ENCODE peak calls at places on chromosomes 12 and 14, in four cellular contexts. One of them, this sample, is unnamed.

GRCh38 chr14:86683525-86683924 is 1153.6 kb downstream of the FLRT2 start:
- DNase-seq in lower leg skin: no peak
- DNase-seq in D721Med: no peak
- DNase-seq in brain microvascular endothelial cell: no peak
- DNase-seq in this sample: no peak

GRCh38 chr14:45252356-45253069 is 489 bp downstream of the MIS18BP1 start:
- DNase-seq in lower leg skin: no peak
- DNase-seq in D721Med: no peak
- DNase-seq in brain microvascular endothelial cell: no peak
- DNase-seq in this sample: peak

GRCh38 chr14:91343051-91343450 is 74.6 kb downstream of the CCDC88C start:
- DNase-seq in lower leg skin: no peak
- DNase-seq in D721Med: no peak
- DNase-seq in brain microvascular endothelial cell: no peak
- DNase-seq in this sample: no peak

GRCh38 chr14:62759796-62760195 is 285.5 kb downstream of the KCNH5 start:
- DNase-seq in lower leg skin: no peak
- DNase-seq in D721Med: no peak
- DNase-seq in brain microvascular endothelial cell: no peak
- DNase-seq in this sample: no peak

GRCh38 chr14:29442720-29443119 is 484.9 kb downstream of the PRKD1 start:
- DNase-seq in lower leg skin: no peak
- DNase-seq in D721Med: no peak
- DNase-seq in brain microvascular endothelial cell: peak
- DNase-seq in this sample: peak

GRCh38 chr14:90461425-90461824 is 64.6 kb downstream of the CALM1 start:
- DNase-seq in lower leg skin: peak
- DNase-seq in D721Med: no peak
- DNase-seq in brain microvascular endothelial cell: no peak
- DNase-seq in this sample: no peak

GRCh38 chr12:53299101-53299453 is 418 bp upstream of the MYG1 start:
- DNase-seq in lower leg skin: no peak
- DNase-seq in D721Med: no peak
- DNase-seq in brain microvascular endothelial cell: peak
- DNase-seq in this sample: peak

GRCh38 chr12:107429006-107429698 is 256.4 kb upstream of the PWP1 start:
- DNase-seq in lower leg skin: no peak
- DNase-seq in D721Med: no peak
- DNase-seq in brain microvascular endothelial cell: no peak
- DNase-seq in this sample: no peak

GRCh38 chr12:12870454-12870853 is 20.9 kb upstream of the GPRC5A start:
- DNase-seq in lower leg skin: peak
- DNase-seq in D721Med: no peak
- DNase-seq in brain microvascular endothelial cell: peak
- DNase-seq in this sample: peak

GRCh38 chr12:27424631-27425230 is 21.8 kb upstream of the SMCO2 start:
- DNase-seq in lower leg skin: no peak
- DNase-seq in D721Med: no peak
- DNase-seq in brain microvascular endothelial cell: peak
- DNase-seq in this sample: peak

GRCh38 chr12:23954332-23954731 is 4.9 kb upstream of the SOX5 start:
- DNase-seq in lower leg skin: no peak
- DNase-seq in D721Med: no peak
- DNase-seq in brain microvascular endothelial cell: peak
- DNase-seq in this sample: no peak